ENCODE peak calls at places on chromosomes 1 and 21, in six cellular contexts. One of them, this sample, is unnamed.

GRCh38 chr21:26766826-26767325 is 78.3 kb downstream of the ADAMTS1 start:
- DNase-seq in endothelial cell of umbilical vein: no peak
- DNase-seq in stimulated activated CD4-positive, alpha-beta T cell treated with anti-CD3 and anti-CD28 coated beads, Interleukin-12 subunit alpha, Interleukin-12 subunit beta, amount 100 ng/mL, for 48 hours: no peak
- DNase-seq in epithelial cell of esophagus: no peak
- DNase-seq in mammary epithelial cell: peak
- DNase-seq in lower lobe of right lung: no peak
- DNase-seq in this sample: no peak

GRCh38 chr1:182768973-182769372 is 20.6 kb upstream of the NPL start:
- DNase-seq in endothelial cell of umbilical vein: no peak
- DNase-seq in lower lobe of right lung: no peak
- DNase-seq in stimulated activated CD4-positive, alpha-beta T cell treated with anti-CD3 and anti-CD28 coated beads, Interleukin-12 subunit alpha, Interleukin-12 subunit beta, amount 100 ng/mL, for 48 hours: no peak
- DNase-seq in mammary epithelial cell: peak
- DNase-seq in epithelial cell of esophagus: peak
- DNase-seq in this sample: peak

GRCh38 chr1:12447301-12447700 is 170.7 kb downstream of the DHRS3 start:
- DNase-seq in endothelial cell of umbilical vein: no peak
- DNase-seq in mammary epithelial cell: no peak
- DNase-seq in stimulated activated CD4-positive, alpha-beta T cell treated with anti-CD3 and anti-CD28 coated beads, Interleukin-12 subunit alpha, Interleukin-12 subunit beta, amount 100 ng/mL, for 48 hours: no peak
- DNase-seq in epithelial cell of esophagus: no peak
- DNase-seq in lower lobe of right lung: no peak
- DNase-seq in this sample: no peak

GRCh38 chr1:114702699-114703098 is 7.4 kb upstream of the AMPD1 start:
- DNase-seq in lower lobe of right lung: no peak
- DNase-seq in epithelial cell of esophagus: peak
- DNase-seq in stimulated activated CD4-positive, alpha-beta T cell treated with anti-CD3 and anti-CD28 coated beads, Interleukin-12 subunit alpha, Interleukin-12 subunit beta, amount 100 ng/mL, for 48 hours: no peak
- DNase-seq in mammary epithelial cell: peak
- DNase-seq in endothelial cell of umbilical vein: no peak
- DNase-seq in this sample: no peak

GRCh38 chr1:67280696-67281095 is 27.0 kb upstream of the IL12RB2 start:
- DNase-seq in epithelial cell of esophagus: no peak
- DNase-seq in endothelial cell of umbilical vein: no peak
- DNase-seq in lower lobe of right lung: no peak
- DNase-seq in stimulated activated CD4-positive, alpha-beta T cell treated with anti-CD3 and anti-CD28 coated beads, Interleukin-12 subunit alpha, Interleukin-12 subunit beta, amount 100 ng/mL, for 48 hours: no peak
- DNase-seq in mammary epithelial cell: no peak
- DNase-seq in this sample: no peak

GRCh38 chr1:209875510-209875909 is 47.7 kb downstream of the UTP25 start:
- DNase-seq in lower lobe of right lung: no peak
- DNase-seq in epithelial cell of esophagus: peak
- DNase-seq in endothelial cell of umbilical vein: peak
- DNase-seq in stimulated activated CD4-positive, alpha-beta T cell treated with anti-CD3 and anti-CD28 coated beads, Interleukin-12 subunit alpha, Interleukin-12 subunit beta, amount 100 ng/mL, for 48 hours: no peak
- DNase-seq in mammary epithelial cell: peak
- DNase-seq in this sample: peak

GRCh38 chr1:22673486-22674409 is 20.7 kb downstream of the C1QB start:
- DNase-seq in endothelial cell of umbilical vein: peak
- DNase-seq in lower lobe of right lung: no peak
- DNase-seq in stimulated activated CD4-positive, alpha-beta T cell treated with anti-CD3 and anti-CD28 coated beads, Interleukin-12 subunit alpha, Interleukin-12 subunit beta, amount 100 ng/mL, for 48 hours: peak
- DNase-seq in epithelial cell of esophagus: peak
- DNase-seq in mammary epithelial cell: peak
- DNase-seq in this sample: peak

GRCh38 chr1:197862671-197863070 is 39.8 kb upstream of the C1orf53 start:
- DNase-seq in stimulated activated CD4-positive, alpha-beta T cell treated with anti-CD3 and anti-CD28 coated beads, Interleukin-12 subunit alpha, Interleukin-12 subunit beta, amount 100 ng/mL, for 48 hours: no peak
- DNase-seq in endothelial cell of umbilical vein: no peak
- DNase-seq in lower lobe of right lung: no peak
- DNase-seq in epithelial cell of esophagus: peak
- DNase-seq in mammary epithelial cell: peak
- DNase-seq in this sample: no peak

GRCh38 chr1:224387302-224387912 is 30.7 kb downstream of the CNIH4 start:
- DNase-seq in endothelial cell of umbilical vein: no peak
- DNase-seq in mammary epithelial cell: no peak
- DNase-seq in epithelial cell of esophagus: no peak
- DNase-seq in stimulated activated CD4-positive, alpha-beta T cell treated with anti-CD3 and anti-CD28 coated beads, Interleukin-12 subunit alpha, Interleukin-12 subunit beta, amount 100 ng/mL, for 48 hours: no peak
- DNase-seq in lower lobe of right lung: no peak
- DNase-seq in this sample: no peak

GRCh38 chr1:101357444-101357986 is 120.7 kb downstream of the S1PR1 start:
- DNase-seq in lower lobe of right lung: no peak
- DNase-seq in stimulated activated CD4-positive, alpha-beta T cell treated with anti-CD3 and anti-CD28 coated beads, Interleukin-12 subunit alpha, Interleukin-12 subunit beta, amount 100 ng/mL, for 48 hours: peak
- DNase-seq in endothelial cell of umbilical vein: peak
- DNase-seq in mammary epithelial cell: peak
- DNase-seq in epithelial cell of esophagus: peak
- DNase-seq in this sample: peak

GRCh38 chr21:43902441-43902840 is 37.4 kb downstream of the AGPAT3 start:
- DNase-seq in stimulated activated CD4-positive, alpha-beta T cell treated with anti-CD3 and anti-CD28 coated beads, Interleukin-12 subunit alpha, Interleukin-12 subunit beta, amount 100 ng/mL, for 48 hours: no peak
- DNase-seq in endothelial cell of umbilical vein: peak
- DNase-seq in mammary epithelial cell: no peak
- DNase-seq in lower lobe of right lung: peak
- DNase-seq in epithelial cell of esophagus: no peak
- DNase-seq in this sample: peak

GRCh38 chr21:37564924-37565529 is 198.5 kb downstream of the DYRK1A start:
- DNase-seq in epithelial cell of esophagus: no peak
- DNase-seq in endothelial cell of umbilical vein: no peak
- DNase-seq in stimulated activated CD4-positive, alpha-beta T cell treated with anti-CD3 and anti-CD28 coated beads, Interleukin-12 subunit alpha, Interleukin-12 subunit beta, amount 100 ng/mL, for 48 hours: no peak
- DNase-seq in lower lobe of right lung: no peak
- DNase-seq in mammary epithelial cell: no peak
- DNase-seq in this sample: no peak

GRCh38 chr1:21839337-21840037 is 27.4 kb downstream of the LDLRAD2 start:
- DNase-seq in epithelial cell of esophagus: no peak
- DNase-seq in mammary epithelial cell: no peak
- DNase-seq in stimulated activated CD4-positive, alpha-beta T cell treated with anti-CD3 and anti-CD28 coated beads, Interleukin-12 subunit alpha, Interleukin-12 subunit beta, amount 100 ng/mL, for 48 hours: no peak
- DNase-seq in lower lobe of right lung: no peak
- DNase-seq in endothelial cell of umbilical vein: no peak
- DNase-seq in this sample: no peak

GRCh38 chr21:41066086-41066938 is 101.6 kb upstream of the BACE2 start:
- DNase-seq in epithelial cell of esophagus: no peak
- DNase-seq in lower lobe of right lung: no peak
- DNase-seq in endothelial cell of umbilical vein: no peak
- DNase-seq in stimulated activated CD4-positive, alpha-beta T cell treated with anti-CD3 and anti-CD28 coated beads, Interleukin-12 subunit alpha, Interleukin-12 subunit beta, amount 100 ng/mL, for 48 hours: no peak
- DNase-seq in mammary epithelial cell: no peak
- DNase-seq in this sample: no peak

GRCh38 chr21:40204956-40205355 is 337.7 kb downstream of the PCP4 start:
- DNase-seq in stimulated activated CD4-positive, alpha-beta T cell treated with anti-CD3 and anti-CD28 coated beads, Interleukin-12 subunit alpha, Interleukin-12 subunit beta, amount 100 ng/mL, for 48 hours: no peak
- DNase-seq in mammary epithelial cell: no peak
- DNase-seq in epithelial cell of esophagus: no peak
- DNase-seq in lower lobe of right lung: no peak
- DNase-seq in endothelial cell of umbilical vein: no peak
- DNase-seq in this sample: no peak

GRCh38 chr1:66596191-66596590 is 62.2 kb downstream of the SGIP1 start:
- DNase-seq in stimulated activated CD4-positive, alpha-beta T cell treated with anti-CD3 and anti-CD28 coated beads, Interleukin-12 subunit alpha, Interleukin-12 subunit beta, amount 100 ng/mL, for 48 hours: no peak
- DNase-seq in lower lobe of right lung: no peak
- DNase-seq in endothelial cell of umbilical vein: no peak
- DNase-seq in mammary epithelial cell: no peak
- DNase-seq in epithelial cell of esophagus: no peak
- DNase-seq in this sample: no peak

GRCh38 chr1:156167536-156167935 is 14.2 kb downstream of the SEMA4A start:
- DNase-seq in lower lobe of right lung: peak
- DNase-seq in endothelial cell of umbilical vein: no peak
- DNase-seq in stimulated activated CD4-positive, alpha-beta T cell treated with anti-CD3 and anti-CD28 coated beads, Interleukin-12 subunit alpha, Interleukin-12 subunit beta, amount 100 ng/mL, for 48 hours: no peak
- DNase-seq in mammary epithelial cell: no peak
- DNase-seq in epithelial cell of esophagus: no peak
- DNase-seq in this sample: peak

GRCh38 chr1:36968730-36969129 is 65.6 kb downstream of the GRIK3 start:
- DNase-seq in endothelial cell of umbilical vein: no peak
- DNase-seq in stimulated activated CD4-positive, alpha-beta T cell treated with anti-CD3 and anti-CD28 coated beads, Interleukin-12 subunit alpha, Interleukin-12 subunit beta, amount 100 ng/mL, for 48 hours: no peak
- DNase-seq in epithelial cell of esophagus: no peak
- DNase-seq in mammary epithelial cell: no peak
- DNase-seq in lower lobe of right lung: no peak
- DNase-seq in this sample: peak

GRCh38 chr1:5585256-5585655 is 407.0 kb downstream of the NPHP4 start:
- DNase-seq in endothelial cell of umbilical vein: no peak
- DNase-seq in epithelial cell of esophagus: no peak
- DNase-seq in lower lobe of right lung: no peak
- DNase-seq in stimulated activated CD4-positive, alpha-beta T cell treated with anti-CD3 and anti-CD28 coated beads, Interleukin-12 subunit alpha, Interleukin-12 subunit beta, amount 100 ng/mL, for 48 hours: no peak
- DNase-seq in mammary epithelial cell: no peak
- DNase-seq in this sample: no peak

GRCh38 chr1:111804736-111805135 is 49.0 kb downstream of the DDX20 start:
- DNase-seq in stimulated activated CD4-positive, alpha-beta T cell treated with anti-CD3 and anti-CD28 coated beads, Interleukin-12 subunit alpha, Interleukin-12 subunit beta, amount 100 ng/mL, for 48 hours: no peak
- DNase-seq in mammary epithelial cell: no peak
- DNase-seq in endothelial cell of umbilical vein: no peak
- DNase-seq in lower lobe of right lung: no peak
- DNase-seq in epithelial cell of esophagus: no peak
- DNase-seq in this sample: no peak

GRCh38 chr1:25922064-25922632 is 15.9 kb upstream of the STMN1 start:
- DNase-seq in lower lobe of right lung: no peak
- DNase-seq in mammary epithelial cell: no peak
- DNase-seq in stimulated activated CD4-positive, alpha-beta T cell treated with anti-CD3 and anti-CD28 coated beads, Interleukin-12 subunit alpha, Interleukin-12 subunit beta, amount 100 ng/mL, for 48 hours: no peak
- DNase-seq in endothelial cell of umbilical vein: no peak
- DNase-seq in epithelial cell of esophagus: no peak
- DNase-seq in this sample: no peak

GRCh38 chr1:11948822-11949458 is 14.4 kb downstream of the PLOD1 start:
- DNase-seq in stimulated activated CD4-positive, alpha-beta T cell treated with anti-CD3 and anti-CD28 coated beads, Interleukin-12 subunit alpha, Interleukin-12 subunit beta, amount 100 ng/mL, for 48 hours: no peak
- DNase-seq in endothelial cell of umbilical vein: peak
- DNase-seq in lower lobe of right lung: no peak
- DNase-seq in mammary epithelial cell: no peak
- DNase-seq in epithelial cell of esophagus: peak
- DNase-seq in this sample: peak

GRCh38 chr1:41810446-41810845 is 108.3 kb downstream of the HIVEP3 start:
- DNase-seq in epithelial cell of esophagus: peak
- DNase-seq in lower lobe of right lung: no peak
- DNase-seq in stimulated activated CD4-positive, alpha-beta T cell treated with anti-CD3 and anti-CD28 coated beads, Interleukin-12 subunit alpha, Interleukin-12 subunit beta, amount 100 ng/mL, for 48 hours: no peak
- DNase-seq in endothelial cell of umbilical vein: peak
- DNase-seq in mammary epithelial cell: peak
- DNase-seq in this sample: peak

GRCh38 chr1:109162626-109163025 is 48.7 kb downstream of the ELAPOR1 start:
- DNase-seq in endothelial cell of umbilical vein: no peak
- DNase-seq in mammary epithelial cell: no peak
- DNase-seq in epithelial cell of esophagus: no peak
- DNase-seq in stimulated activated CD4-positive, alpha-beta T cell treated with anti-CD3 and anti-CD28 coated beads, Interleukin-12 subunit alpha, Interleukin-12 subunit beta, amount 100 ng/mL, for 48 hours: no peak
- DNase-seq in lower lobe of right lung: no peak
- DNase-seq in this sample: no peak

GRCh38 chr1:207286747-207287528 is 34.5 kb upstream of the CD55 start:
- DNase-seq in stimulated activated CD4-positive, alpha-beta T cell treated with anti-CD3 and anti-CD28 coated beads, Interleukin-12 subunit alpha, Interleukin-12 subunit beta, amount 100 ng/mL, for 48 hours: no peak
- DNase-seq in lower lobe of right lung: no peak
- DNase-seq in mammary epithelial cell: no peak
- DNase-seq in endothelial cell of umbilical vein: no peak
- DNase-seq in epithelial cell of esophagus: no peak
- DNase-seq in this sample: no peak

GRCh38 chr1:183824295-183824694 is 19.4 kb downstream of the RGL1 start:
- DNase-seq in endothelial cell of umbilical vein: no peak
- DNase-seq in lower lobe of right lung: no peak
- DNase-seq in mammary epithelial cell: no peak
- DNase-seq in epithelial cell of esophagus: no peak
- DNase-seq in stimulated activated CD4-positive, alpha-beta T cell treated with anti-CD3 and anti-CD28 coated beads, Interleukin-12 subunit alpha, Interleukin-12 subunit beta, amount 100 ng/mL, for 48 hours: no peak
- DNase-seq in this sample: no peak

GRCh38 chr1:67853704-67854103 is 20.4 kb upstream of the GNG12 start:
- DNase-seq in lower lobe of right lung: peak
- DNase-seq in epithelial cell of esophagus: peak
- DNase-seq in endothelial cell of umbilical vein: peak
- DNase-seq in stimulated activated CD4-positive, alpha-beta T cell treated with anti-CD3 and anti-CD28 coated beads, Interleukin-12 subunit alpha, Interleukin-12 subunit beta, amount 100 ng/mL, for 48 hours: no peak
- DNase-seq in mammary epithelial cell: peak
- DNase-seq in this sample: peak

GRCh38 chr1:108009603-108010195 is 44.7 kb upstream of the VAV3 start:
- DNase-seq in stimulated activated CD4-positive, alpha-beta T cell treated with anti-CD3 and anti-CD28 coated beads, Interleukin-12 subunit alpha, Interleukin-12 subunit beta, amount 100 ng/mL, for 48 hours: no peak
- DNase-seq in lower lobe of right lung: no peak
- DNase-seq in epithelial cell of esophagus: peak
- DNase-seq in endothelial cell of umbilical vein: no peak
- DNase-seq in mammary epithelial cell: peak
- DNase-seq in this sample: no peak

GRCh38 chr1:183039985-183040447 is 16.8 kb downstream of the LAMC1 start:
- DNase-seq in epithelial cell of esophagus: peak
- DNase-seq in endothelial cell of umbilical vein: peak
- DNase-seq in lower lobe of right lung: no peak
- DNase-seq in mammary epithelial cell: peak
- DNase-seq in stimulated activated CD4-positive, alpha-beta T cell treated with anti-CD3 and anti-CD28 coated beads, Interleukin-12 subunit alpha, Interleukin-12 subunit beta, amount 100 ng/mL, for 48 hours: no peak
- DNase-seq in this sample: peak

GRCh38 chr1:51237714-51238403 is 1.8 kb downstream of the RNF11 start:
- DNase-seq in mammary epithelial cell: peak
- DNase-seq in lower lobe of right lung: no peak
- DNase-seq in endothelial cell of umbilical vein: peak
- DNase-seq in stimulated activated CD4-positive, alpha-beta T cell treated with anti-CD3 and anti-CD28 coated beads, Interleukin-12 subunit alpha, Interleukin-12 subunit beta, amount 100 ng/mL, for 48 hours: no peak
- DNase-seq in epithelial cell of esophagus: peak
- DNase-seq in this sample: peak

GRCh38 chr1:42214447-42214871 is 49.9 kb upstream of the GUCA2A start:
- DNase-seq in epithelial cell of esophagus: peak
- DNase-seq in mammary epithelial cell: peak
- DNase-seq in endothelial cell of umbilical vein: peak
- DNase-seq in stimulated activated CD4-positive, alpha-beta T cell treated with anti-CD3 and anti-CD28 coated beads, Interleukin-12 subunit alpha, Interleukin-12 subunit beta, amount 100 ng/mL, for 48 hours: no peak
- DNase-seq in lower lobe of right lung: no peak
- DNase-seq in this sample: no peak

GRCh38 chr1:43225168-43225567 is 44.6 kb upstream of the TMEM125 start:
- DNase-seq in endothelial cell of umbilical vein: peak
- DNase-seq in lower lobe of right lung: no peak
- DNase-seq in stimulated activated CD4-positive, alpha-beta T cell treated with anti-CD3 and anti-CD28 coated beads, Interleukin-12 subunit alpha, Interleukin-12 subunit beta, amount 100 ng/mL, for 48 hours: no peak
- DNase-seq in mammary epithelial cell: no peak
- DNase-seq in epithelial cell of esophagus: peak
- DNase-seq in this sample: peak

GRCh38 chr1:191963781-191964455 is 194.3 kb upstream of the RGS18 start:
- DNase-seq in mammary epithelial cell: no peak
- DNase-seq in lower lobe of right lung: no peak
- DNase-seq in stimulated activated CD4-positive, alpha-beta T cell treated with anti-CD3 and anti-CD28 coated beads, Interleukin-12 subunit alpha, Interleukin-12 subunit beta, amount 100 ng/mL, for 48 hours: no peak
- DNase-seq in epithelial cell of esophagus: no peak
- DNase-seq in endothelial cell of umbilical vein: peak
- DNase-seq in this sample: peak

This sample was measured in A673.